ENCODE peak calls at places on chromosome 5, in four cellular contexts. One of them, this sample, is unnamed.

GRCh38 chr5:158398360-158399201 is 539.6 kb upstream of the CLINT1 start:
- DNase-seq in activated gamma-delta T cell treated with anti-CD3 and anti-CD28 coated beads, Interleukin-2, amount 50 U/mL, for 16 hours: no peak
- DNase-seq in activated T-cell treated with anti-CD3 and anti-CD28 coated beads, Interleukin-2, amount 50 U/mL, for 72 hours: no peak
- DNase-seq in ELF-1: no peak
- DNase-seq in this sample: no peak

GRCh38 chr5:93349613-93350012 is 231.4 kb downstream of the NR2F1-AS1 start:
- DNase-seq in activated gamma-delta T cell treated with anti-CD3 and anti-CD28 coated beads, Interleukin-2, amount 50 U/mL, for 16 hours: no peak
- DNase-seq in activated T-cell treated with anti-CD3 and anti-CD28 coated beads, Interleukin-2, amount 50 U/mL, for 72 hours: no peak
- DNase-seq in ELF-1: no peak
- DNase-seq in this sample: no peak

GRCh38 chr5:124460666-124461065 is 285.8 kb downstream of the ZNF608 start:
- DNase-seq in activated gamma-delta T cell treated with anti-CD3 and anti-CD28 coated beads, Interleukin-2, amount 50 U/mL, for 16 hours: no peak
- DNase-seq in activated T-cell treated with anti-CD3 and anti-CD28 coated beads, Interleukin-2, amount 50 U/mL, for 72 hours: no peak
- DNase-seq in ELF-1: no peak
- DNase-seq in this sample: no peak

GRCh38 chr5:90843443-90843842 is 284.8 kb downstream of the ADGRV1 start:
- DNase-seq in ELF-1: no peak
- DNase-seq in activated gamma-delta T cell treated with anti-CD3 and anti-CD28 coated beads, Interleukin-2, amount 50 U/mL, for 16 hours: no peak
- DNase-seq in activated T-cell treated with anti-CD3 and anti-CD28 coated beads, Interleukin-2, amount 50 U/mL, for 72 hours: no peak
- DNase-seq in this sample: no peak

GRCh38 chr5:9766581-9766980 is 136.4 kb upstream of the TAS2R1 start:
- DNase-seq in ELF-1: no peak
- DNase-seq in activated T-cell treated with anti-CD3 and anti-CD28 coated beads, Interleukin-2, amount 50 U/mL, for 72 hours: no peak
- DNase-seq in activated gamma-delta T cell treated with anti-CD3 and anti-CD28 coated beads, Interleukin-2, amount 50 U/mL, for 16 hours: no peak
- DNase-seq in this sample: no peak

GRCh38 chr5:120765189-120765588 is 301.1 kb downstream of the PRR16 start:
- DNase-seq in activated T-cell treated with anti-CD3 and anti-CD28 coated beads, Interleukin-2, amount 50 U/mL, for 72 hours: no peak
- DNase-seq in activated gamma-delta T cell treated with anti-CD3 and anti-CD28 coated beads, Interleukin-2, amount 50 U/mL, for 16 hours: no peak
- DNase-seq in ELF-1: no peak
- DNase-seq in this sample: no peak

GRCh38 chr5:134989291-134989830 is 21.7 kb downstream of the CATSPER3 start:
- DNase-seq in ELF-1: no peak
- DNase-seq in activated gamma-delta T cell treated with anti-CD3 and anti-CD28 coated beads, Interleukin-2, amount 50 U/mL, for 16 hours: no peak
- DNase-seq in activated T-cell treated with anti-CD3 and anti-CD28 coated beads, Interleukin-2, amount 50 U/mL, for 72 hours: no peak
- DNase-seq in this sample: no peak

GRCh38 chr5:42621242-42621641 is 135.4 kb upstream of the CCDC152 start:
- DNase-seq in activated gamma-delta T cell treated with anti-CD3 and anti-CD28 coated beads, Interleukin-2, amount 50 U/mL, for 16 hours: no peak
- DNase-seq in ELF-1: no peak
- DNase-seq in activated T-cell treated with anti-CD3 and anti-CD28 coated beads, Interleukin-2, amount 50 U/mL, for 72 hours: no peak
- DNase-seq in this sample: no peak

This sample was measured in WERI-Rb-1.